ENCODE peak calls at places on chromosomes 1 and 21, in five cellular contexts. S, E, O, M and U are unnamed samples.

GRCh38 chr1:7393141-7393540 is 378.0 kb upstream of the VAMP3 start:
- DNase-seq in M (no peak), O (no peak), E (no peak), S (no peak), U (no peak)

GRCh38 chr1:119544165-119544762 is 37.3 kb downstream of the HSD3B1 start:
- DNase-seq in O (no peak), E (no peak), S (no peak), M (no peak), U (peak; percentile 11)

GRCh38 chr21:34886554-34887385 is 162.3 kb downstream of the RUNX1 start:
- DNase-seq in S (peak; percentile 37), E (peak; percentile 80), O (no peak), M (peak; percentile 87), U (no peak)

GRCh38 chr1:62111084-62111483 is 83.6 kb upstream of the L1TD1 start:
- DNase-seq in S (no peak), O (no peak), E (no peak), M (no peak), U (no peak)

GRCh38 chr1:115184951-115185331 is 95.6 kb upstream of the TSPAN2 start:
- DNase-seq in O (peak; percentile 45), E (no peak), S (peak; percentile 94), M (no peak), U (peak; percentile 79)

GRCh38 chr1:4422496-4423289 is 231.7 kb upstream of the AJAP1 start:
- DNase-seq in S (no peak), O (no peak), M (no peak), E (peak; percentile 13), U (no peak)

GRCh38 chr1:171715813-171716251 is 26.0 kb downstream of the VAMP4 start:
- DNase-seq in E (no peak), S (no peak), O (no peak), M (no peak), U (peak; percentile 23)

GRCh38 chr21:40143822-40144525 is 276.7 kb downstream of the PCP4 start:
- DNase-seq in S (peak; percentile 16), M (no peak), E (peak; percentile 82), O (peak; percentile 37), U (peak; percentile 33)

GRCh38 chr1:41245659-41246058 is 3.6 kb upstream of the SCMH1 start:
- DNase-seq in M (no peak), E (no peak), S (no peak), O (peak; percentile 58), U (no peak)

GRCh38 chr21:43690346-43690745 is 28.6 kb upstream of the PDXK start:
- DNase-seq in O (no peak), M (no peak), E (no peak), S (no peak), U (no peak)